ENCODE peak calls at places on chromosomes 13 and 19, in nine cellular contexts. One of them, this sample, is unnamed.

GRCh38 chr19:334296-335071 is 10.1 kb downstream of the MIER2 start:
- DNase-seq in HFF-Myc: no peak
- DNase-seq in fibroblast of mammary gland: no peak
- DNase-seq in activated effector memory CD4-positive, alpha-beta T cell treated with Interleukin-2 at 50 U/mL for 16 hours: no peak
- DNase-seq in fibroblast of pulmonary artery: no peak
- DNase-seq in WTC11: no peak
- DNase-seq in ureter: no peak
- DNase-seq in adipocyte: no peak
- DNase-seq in stimulated activated CD4-positive, alpha-beta T cell treated with anti-CD3 and anti-CD28 coated beads, Interleukin-2, amount 100 ng/mL, for 48 hours: no peak
- DNase-seq in this sample: no peak

GRCh38 chr19:4911314-4911713 is 2.0 kb downstream of the UHRF1 start:
- DNase-seq in ureter: no peak
- DNase-seq in WTC11: no peak
- DNase-seq in activated effector memory CD4-positive, alpha-beta T cell treated with Interleukin-2 at 50 U/mL for 16 hours: no peak
- DNase-seq in HFF-Myc: no peak
- DNase-seq in adipocyte: peak
- DNase-seq in fibroblast of pulmonary artery: no peak
- DNase-seq in stimulated activated CD4-positive, alpha-beta T cell treated with anti-CD3 and anti-CD28 coated beads, Interleukin-2, amount 100 ng/mL, for 48 hours: no peak
- DNase-seq in fibroblast of mammary gland: no peak
- DNase-seq in this sample: no peak

GRCh38 chr19:3123088-3123721 is 12.6 kb upstream of the GNA15 start:
- DNase-seq in fibroblast of mammary gland: no peak
- DNase-seq in WTC11: no peak
- DNase-seq in fibroblast of pulmonary artery: no peak
- DNase-seq in HFF-Myc: no peak
- DNase-seq in stimulated activated CD4-positive, alpha-beta T cell treated with anti-CD3 and anti-CD28 coated beads, Interleukin-2, amount 100 ng/mL, for 48 hours: no peak
- DNase-seq in activated effector memory CD4-positive, alpha-beta T cell treated with Interleukin-2 at 50 U/mL for 16 hours: no peak
- DNase-seq in adipocyte: no peak
- DNase-seq in ureter: no peak
- DNase-seq in this sample: no peak

GRCh38 chr19:55158848-55159793 is 1.6 kb upstream of the TNNI3 start:
- DNase-seq in WTC11: peak
- DNase-seq in fibroblast of mammary gland: peak
- DNase-seq in activated effector memory CD4-positive, alpha-beta T cell treated with Interleukin-2 at 50 U/mL for 16 hours: no peak
- DNase-seq in ureter: no peak
- DNase-seq in HFF-Myc: no peak
- DNase-seq in stimulated activated CD4-positive, alpha-beta T cell treated with anti-CD3 and anti-CD28 coated beads, Interleukin-2, amount 100 ng/mL, for 48 hours: no peak
- DNase-seq in adipocyte: no peak
- DNase-seq in fibroblast of pulmonary artery: peak
- DNase-seq in this sample: no peak

GRCh38 chr19:8566855-8567254 is 10.4 kb downstream of the MYO1F start:
- DNase-seq in adipocyte: no peak
- DNase-seq in fibroblast of mammary gland: no peak
- DNase-seq in HFF-Myc: no peak
- DNase-seq in WTC11: no peak
- DNase-seq in fibroblast of pulmonary artery: no peak
- DNase-seq in stimulated activated CD4-positive, alpha-beta T cell treated with anti-CD3 and anti-CD28 coated beads, Interleukin-2, amount 100 ng/mL, for 48 hours: no peak
- DNase-seq in ureter: no peak
- DNase-seq in activated effector memory CD4-positive, alpha-beta T cell treated with Interleukin-2 at 50 U/mL for 16 hours: no peak
- DNase-seq in this sample: no peak

GRCh38 chr13:28558567-28558966 is 63.6 kb upstream of the FLT1 start:
- DNase-seq in fibroblast of mammary gland: peak
- DNase-seq in ureter: no peak
- DNase-seq in HFF-Myc: no peak
- DNase-seq in fibroblast of pulmonary artery: no peak
- DNase-seq in WTC11: no peak
- DNase-seq in activated effector memory CD4-positive, alpha-beta T cell treated with Interleukin-2 at 50 U/mL for 16 hours: no peak
- DNase-seq in stimulated activated CD4-positive, alpha-beta T cell treated with anti-CD3 and anti-CD28 coated beads, Interleukin-2, amount 100 ng/mL, for 48 hours: no peak
- DNase-seq in adipocyte: no peak
- DNase-seq in this sample: peak

GRCh38 chr13:88118952-88119351 is 447.8 kb downstream of the SLITRK5 start:
- DNase-seq in fibroblast of mammary gland: no peak
- DNase-seq in activated effector memory CD4-positive, alpha-beta T cell treated with Interleukin-2 at 50 U/mL for 16 hours: no peak
- DNase-seq in HFF-Myc: no peak
- DNase-seq in fibroblast of pulmonary artery: no peak
- DNase-seq in adipocyte: no peak
- DNase-seq in WTC11: no peak
- DNase-seq in stimulated activated CD4-positive, alpha-beta T cell treated with anti-CD3 and anti-CD28 coated beads, Interleukin-2, amount 100 ng/mL, for 48 hours: no peak
- DNase-seq in ureter: no peak
- DNase-seq in this sample: no peak

GRCh38 chr19:16233081-16233776 is 35.5 kb downstream of the AP1M1 start:
- DNase-seq in fibroblast of pulmonary artery: no peak
- DNase-seq in activated effector memory CD4-positive, alpha-beta T cell treated with Interleukin-2 at 50 U/mL for 16 hours: no peak
- DNase-seq in adipocyte: no peak
- DNase-seq in HFF-Myc: no peak
- DNase-seq in fibroblast of mammary gland: no peak
- DNase-seq in ureter: no peak
- DNase-seq in WTC11: no peak
- DNase-seq in stimulated activated CD4-positive, alpha-beta T cell treated with anti-CD3 and anti-CD28 coated beads, Interleukin-2, amount 100 ng/mL, for 48 hours: no peak
- DNase-seq in this sample: no peak

GRCh38 chr13:64505511-64505910 is 2724.6 kb downstream of the PCDH9 start:
- DNase-seq in activated effector memory CD4-positive, alpha-beta T cell treated with Interleukin-2 at 50 U/mL for 16 hours: no peak
- DNase-seq in adipocyte: peak
- DNase-seq in HFF-Myc: no peak
- DNase-seq in fibroblast of pulmonary artery: peak
- DNase-seq in fibroblast of mammary gland: peak
- DNase-seq in ureter: no peak
- DNase-seq in stimulated activated CD4-positive, alpha-beta T cell treated with anti-CD3 and anti-CD28 coated beads, Interleukin-2, amount 100 ng/mL, for 48 hours: no peak
- DNase-seq in WTC11: no peak
- DNase-seq in this sample: no peak

GRCh38 chr13:98265669-98266551 is 88.8 kb upstream of the RNF113B start:
- DNase-seq in fibroblast of mammary gland: peak
- DNase-seq in ureter: peak
- DNase-seq in fibroblast of pulmonary artery: no peak
- DNase-seq in activated effector memory CD4-positive, alpha-beta T cell treated with Interleukin-2 at 50 U/mL for 16 hours: no peak
- DNase-seq in WTC11: no peak
- DNase-seq in adipocyte: no peak
- DNase-seq in stimulated activated CD4-positive, alpha-beta T cell treated with anti-CD3 and anti-CD28 coated beads, Interleukin-2, amount 100 ng/mL, for 48 hours: no peak
- DNase-seq in HFF-Myc: no peak
- DNase-seq in this sample: no peak

GRCh38 chr13:42048625-42049453 is at the start of gene DGKH:
- DNase-seq in stimulated activated CD4-positive, alpha-beta T cell treated with anti-CD3 and anti-CD28 coated beads, Interleukin-2, amount 100 ng/mL, for 48 hours: peak
- DNase-seq in fibroblast of mammary gland: peak
- DNase-seq in activated effector memory CD4-positive, alpha-beta T cell treated with Interleukin-2 at 50 U/mL for 16 hours: peak
- DNase-seq in fibroblast of pulmonary artery: peak
- DNase-seq in ureter: peak
- DNase-seq in WTC11: peak
- DNase-seq in adipocyte: peak
- DNase-seq in HFF-Myc: no peak
- DNase-seq in this sample: peak

GRCh38 chr13:39326471-39326870 is 276.5 kb downstream of the LHFPL6 start:
- DNase-seq in WTC11: no peak
- DNase-seq in adipocyte: peak
- DNase-seq in stimulated activated CD4-positive, alpha-beta T cell treated with anti-CD3 and anti-CD28 coated beads, Interleukin-2, amount 100 ng/mL, for 48 hours: no peak
- DNase-seq in ureter: no peak
- DNase-seq in activated effector memory CD4-positive, alpha-beta T cell treated with Interleukin-2 at 50 U/mL for 16 hours: no peak
- DNase-seq in fibroblast of mammary gland: peak
- DNase-seq in fibroblast of pulmonary artery: peak
- DNase-seq in HFF-Myc: no peak
- DNase-seq in this sample: no peak

GRCh38 chr13:36142735-36143134 is 11.6 kb upstream of the DCLK1 start:
- DNase-seq in activated effector memory CD4-positive, alpha-beta T cell treated with Interleukin-2 at 50 U/mL for 16 hours: no peak
- DNase-seq in HFF-Myc: no peak
- DNase-seq in fibroblast of pulmonary artery: no peak
- DNase-seq in WTC11: no peak
- DNase-seq in stimulated activated CD4-positive, alpha-beta T cell treated with anti-CD3 and anti-CD28 coated beads, Interleukin-2, amount 100 ng/mL, for 48 hours: no peak
- DNase-seq in ureter: no peak
- DNase-seq in adipocyte: no peak
- DNase-seq in fibroblast of mammary gland: no peak
- DNase-seq in this sample: no peak

GRCh38 chr19:870963-871401 is 11.5 kb downstream of the CFD start:
- DNase-seq in stimulated activated CD4-positive, alpha-beta T cell treated with anti-CD3 and anti-CD28 coated beads, Interleukin-2, amount 100 ng/mL, for 48 hours: no peak
- DNase-seq in fibroblast of mammary gland: no peak
- DNase-seq in ureter: no peak
- DNase-seq in adipocyte: no peak
- DNase-seq in WTC11: no peak
- DNase-seq in fibroblast of pulmonary artery: no peak
- DNase-seq in activated effector memory CD4-positive, alpha-beta T cell treated with Interleukin-2 at 50 U/mL for 16 hours: no peak
- DNase-seq in HFF-Myc: no peak
- DNase-seq in this sample: peak

GRCh38 chr19:6101991-6102390 is 8.3 kb downstream of the RFX2 start:
- DNase-seq in stimulated activated CD4-positive, alpha-beta T cell treated with anti-CD3 and anti-CD28 coated beads, Interleukin-2, amount 100 ng/mL, for 48 hours: no peak
- DNase-seq in WTC11: no peak
- DNase-seq in ureter: no peak
- DNase-seq in fibroblast of pulmonary artery: no peak
- DNase-seq in adipocyte: no peak
- DNase-seq in HFF-Myc: no peak
- DNase-seq in fibroblast of mammary gland: no peak
- DNase-seq in activated effector memory CD4-positive, alpha-beta T cell treated with Interleukin-2 at 50 U/mL for 16 hours: no peak
- DNase-seq in this sample: no peak

GRCh38 chr13:113551081-113552000 is 33.2 kb upstream of the TFDP1 start:
- DNase-seq in fibroblast of pulmonary artery: no peak
- DNase-seq in WTC11: no peak
- DNase-seq in ureter: peak
- DNase-seq in HFF-Myc: no peak
- DNase-seq in stimulated activated CD4-positive, alpha-beta T cell treated with anti-CD3 and anti-CD28 coated beads, Interleukin-2, amount 100 ng/mL, for 48 hours: no peak
- DNase-seq in activated effector memory CD4-positive, alpha-beta T cell treated with Interleukin-2 at 50 U/mL for 16 hours: no peak
- DNase-seq in fibroblast of mammary gland: no peak
- DNase-seq in adipocyte: no peak
- DNase-seq in this sample: no peak

GRCh38 chr19:13839938-13840750 is 36.8 kb upstream of the NANOS3 start:
- DNase-seq in adipocyte: peak
- DNase-seq in fibroblast of mammary gland: peak
- DNase-seq in ureter: peak
- DNase-seq in WTC11: no peak
- DNase-seq in activated effector memory CD4-positive, alpha-beta T cell treated with Interleukin-2 at 50 U/mL for 16 hours: no peak
- DNase-seq in stimulated activated CD4-positive, alpha-beta T cell treated with anti-CD3 and anti-CD28 coated beads, Interleukin-2, amount 100 ng/mL, for 48 hours: no peak
- DNase-seq in fibroblast of pulmonary artery: no peak
- DNase-seq in HFF-Myc: no peak
- DNase-seq in this sample: peak

GRCh38 chr19:29085630-29086029 is 127.3 kb downstream of the UQCRFS1 start:
- DNase-seq in ureter: no peak
- DNase-seq in adipocyte: no peak
- DNase-seq in HFF-Myc: no peak
- DNase-seq in WTC11: no peak
- DNase-seq in fibroblast of mammary gland: no peak
- DNase-seq in stimulated activated CD4-positive, alpha-beta T cell treated with anti-CD3 and anti-CD28 coated beads, Interleukin-2, amount 100 ng/mL, for 48 hours: no peak
- DNase-seq in fibroblast of pulmonary artery: no peak
- DNase-seq in activated effector memory CD4-positive, alpha-beta T cell treated with Interleukin-2 at 50 U/mL for 16 hours: no peak
- DNase-seq in this sample: no peak

GRCh38 chr13:31870511-31870910 is 131.2 kb downstream of the RXFP2 start:
- DNase-seq in adipocyte: no peak
- DNase-seq in WTC11: no peak
- DNase-seq in fibroblast of pulmonary artery: no peak
- DNase-seq in ureter: no peak
- DNase-seq in fibroblast of mammary gland: peak
- DNase-seq in activated effector memory CD4-positive, alpha-beta T cell treated with Interleukin-2 at 50 U/mL for 16 hours: no peak
- DNase-seq in HFF-Myc: no peak
- DNase-seq in stimulated activated CD4-positive, alpha-beta T cell treated with anti-CD3 and anti-CD28 coated beads, Interleukin-2, amount 100 ng/mL, for 48 hours: no peak
- DNase-seq in this sample: no peak

GRCh38 chr13:100796463-100796862 is 121.9 kb upstream of the TMTC4 start:
- DNase-seq in HFF-Myc: no peak
- DNase-seq in adipocyte: no peak
- DNase-seq in activated effector memory CD4-positive, alpha-beta T cell treated with Interleukin-2 at 50 U/mL for 16 hours: no peak
- DNase-seq in stimulated activated CD4-positive, alpha-beta T cell treated with anti-CD3 and anti-CD28 coated beads, Interleukin-2, amount 100 ng/mL, for 48 hours: no peak
- DNase-seq in fibroblast of mammary gland: no peak
- DNase-seq in fibroblast of pulmonary artery: no peak
- DNase-seq in WTC11: no peak
- DNase-seq in ureter: no peak
- DNase-seq in this sample: no peak

GRCh38 chr13:75704942-75705320 is 68.8 kb downstream of the LMO7 start:
- DNase-seq in stimulated activated CD4-positive, alpha-beta T cell treated with anti-CD3 and anti-CD28 coated beads, Interleukin-2, amount 100 ng/mL, for 48 hours: no peak
- DNase-seq in activated effector memory CD4-positive, alpha-beta T cell treated with Interleukin-2 at 50 U/mL for 16 hours: no peak
- DNase-seq in adipocyte: no peak
- DNase-seq in WTC11: peak
- DNase-seq in fibroblast of pulmonary artery: no peak
- DNase-seq in ureter: peak
- DNase-seq in HFF-Myc: no peak
- DNase-seq in fibroblast of mammary gland: peak
- DNase-seq in this sample: peak

This sample was measured in dermis blood vessel endothelial cell.